ENCODE peak calls at places on chromosomes 1 and 21, in four cellular contexts. D is WTC11, B is HepG2, M is H1. V is an unnamed sample.
A peak's percentile ranks its signal among the peaks of the same experiment; 100 is the strongest.

GRCh38 chr1:59293849-59294248 is 3.0 kb upstream of the FGGY start:
- DNase-seq in D (no peak), B (no peak), M (no peak), V (no peak)

GRCh38 chr1:81044708-81045107 is 756.0 kb upstream of the ADGRL2 start:
- DNase-seq in D (no peak), B (no peak), M (no peak), V (no peak)

GRCh38 chr1:1110561-1110971 is 5.3 kb downstream of the C1orf159 start:
- DNase-seq in D (no peak), B (no peak), M (no peak), V (no peak)

GRCh38 chr1:183319051-183319450 is 99.1 kb downstream of the NMNAT2 start:
- DNase-seq in D (no peak), B (no peak), M (no peak), V (no peak)

GRCh38 chr1:25729774-25730173 is 70.2 kb upstream of the SELENON start:
- DNase-seq in D (no peak), B (no peak), M (no peak), V (no peak)

GRCh38 chr1:42971848-42972291 is 13.2 kb upstream of the SLC2A1 start:
- DNase-seq in D (no peak), B (no peak), M (no peak), V (no peak)

GRCh38 chr1:14267991-14268390 is 330.5 kb upstream of the KAZN start:
- DNase-seq in D (no peak), B (no peak), M (no peak), V (no peak)

GRCh38 chr21:38985423-38986378 is 180.0 kb downstream of the ETS2 start:
- DNase-seq in D (no peak), B (no peak), M (no peak), V (peak; percentile 95)

GRCh38 chr1:226632169-226632884 is 83.8 kb downstream of the STUM start:
- DNase-seq in D (no peak), B (no peak), M (no peak), V (no peak)

GRCh38 chr1:74693473-74693872 is 19.9 kb upstream of the ERICH3 start:
- DNase-seq in D (no peak), B (peak; percentile 14), M (no peak), V (no peak)

GRCh38 chr21:43876605-43877004 is 11.6 kb downstream of the AGPAT3 start:
- DNase-seq in D (no peak), B (no peak), M (no peak), V (no peak)

GRCh38 chr1:182279724-182280506 is 111.7 kb downstream of the GLUL start:
- DNase-seq in D (no peak), B (peak; percentile 91), M (no peak), V (no peak)

GRCh38 chr1:38840281-38840680 is 19.3 kb downstream of the RRAGC start:
- DNase-seq in D (no peak), B (no peak), M (no peak), V (no peak)

GRCh38 chr1:53340660-53341520 is 13.0 kb upstream of the LRP8 start:
- DNase-seq in D (no peak), B (no peak), M (no peak), V (no peak)

GRCh38 chr1:86149591-86149990 is 7.0 kb downstream of the COL24A1 start:
- DNase-seq in D (no peak), B (no peak), M (no peak), V (no peak)

GRCh38 chr1:24874611-24875225 is 55.4 kb downstream of the RUNX3 start:
- DNase-seq in D (no peak), B (no peak), M (no peak), V (no peak)

GRCh38 chr1:176785810-176786209 is 322.8 kb downstream of the PAPPA2 start:
- DNase-seq in D (no peak), B (no peak), M (no peak), V (no peak)

GRCh38 chr1:220219865-220220698 is 52.2 kb downstream of the RAB3GAP2 start:
- DNase-seq in D (no peak), B (no peak), M (no peak), V (no peak)

GRCh38 chr1:2526824-2527552 is 592 bp upstream of the PANK4 start:
- DNase-seq in D (no peak), B (no peak), M (no peak), V (no peak)

GRCh38 chr1:111576547-111576946 is 43.0 kb upstream of the RAP1A start:
- DNase-seq in D (no peak), B (peak; percentile 52), M (no peak), V (no peak)
- TF ChIP-seq CREB1 in D (no peak), B (no peak), M (no peak), V (no peak)

GRCh38 chr1:231937013-231937754 is 310.6 kb downstream of the DISC1 start:
- DNase-seq in D (no peak), B (peak; percentile 63), M (no peak), V (peak; percentile 8)
- TF ChIP-seq JUN in D (no peak), B (no peak), M (no peak), V (no peak)

GRCh38 chr1:170929835-170930554 is 5.3 kb upstream of the MROH9 start:
- DNase-seq in D (no peak), B (peak; percentile 44), M (peak; percentile 29), V (peak; percentile 49)
- TF ChIP-seq CREB1 in D (no peak), B (no peak), M (no peak), V (no peak)

DNA sequence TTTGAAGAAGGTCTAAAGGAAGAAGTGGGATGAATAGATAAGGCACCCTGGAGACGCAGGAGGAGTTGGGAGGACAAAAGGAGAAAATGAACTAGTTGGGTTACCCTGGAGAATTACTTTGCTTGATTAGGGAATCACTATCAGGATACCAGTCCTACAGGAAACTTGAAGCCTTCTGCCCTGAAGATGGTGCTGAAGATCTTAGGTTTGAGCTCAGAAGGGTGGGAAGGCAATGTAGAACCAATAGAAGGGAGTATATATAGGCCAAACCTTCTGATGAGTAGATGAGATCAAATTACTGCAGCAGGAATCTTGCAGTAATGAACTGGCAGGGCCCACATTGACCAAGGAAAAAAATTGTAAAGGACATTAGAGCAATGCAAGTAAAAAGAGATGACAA is 116.4 kb upstream of the CACYBP start:
- DNase-seq in D (no peak), B (peak; percentile 13), M (no peak), V (no peak)
- TF ChIP-seq JUN in D (no peak), B (no peak), M (no peak), V (no peak)

GRCh38 chr1:62318320-62318755 is 896 bp downstream of the KANK4 start:
- DNase-seq in D (peak; percentile 37), B (no peak), M (no peak), V (no peak)

GRCh38 chr1:62317021-62317768 is 2.0 kb downstream of the KANK4 start:
- DNase-seq in D (no peak), B (no peak), M (no peak), V (no peak)

GRCh38 chr1:62312698-62313097 is 6.5 kb downstream of the KANK4 start:
- DNase-seq in D (no peak), B (no peak), M (no peak), V (no peak)

GRCh38 chr1:62314951-62315350 is 4.3 kb downstream of the KANK4 start:
- DNase-seq in D (no peak), B (no peak), M (no peak), V (no peak)

DNA sequence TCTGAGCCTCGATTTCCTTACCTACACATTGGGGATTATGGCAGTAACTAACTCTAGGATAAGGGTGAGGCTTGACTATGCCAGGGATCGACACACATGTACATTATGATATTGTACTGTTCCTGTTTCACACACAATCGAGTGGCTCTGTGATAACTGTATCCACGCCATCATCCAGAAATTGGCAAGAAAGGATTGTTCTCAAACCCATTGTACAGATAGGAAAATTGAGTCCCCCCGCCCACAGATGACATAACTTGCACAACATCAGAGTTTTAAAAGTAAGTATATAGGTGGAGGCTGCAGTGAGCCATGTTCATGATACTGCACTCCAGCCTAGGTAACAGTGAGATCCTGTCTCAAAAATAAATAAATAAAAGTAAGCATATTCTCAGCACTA is 3.8 kb downstream of the KANK4 start:
- DNase-seq in D (no peak), B (no peak), M (no peak), V (no peak)
- TF ChIP-seq CREB1 in D (no peak), B (no peak), M (no peak), V (no peak)

V was measured in K562.